ENCODE peak calls at places on chromosomes 5 and 9, in ten cellular contexts. One of them, this sample, is unnamed.

GRCh38 chr5:72599519-72600400 is 92.5 kb upstream of the ZNF366 start:
- DNase-seq in NCI-H1105 treated with DMSO at 0.1 percent for 48 hours: no peak
- DNase-seq in DMS 273 treated with DMSO at 0.1 percent for 48 hours: peak
- DNase-seq in HTR-8/SVneo: no peak
- DNase-seq in KG1: no peak
- DNase-seq in activated CD4-positive, alpha-beta T cell treated with anti-CD3 and anti-CD28 coated beads, Interleukin-2, amount 50 U/mL, for 48 hours: no peak
- DNase-seq in HS-5: peak
- DNase-seq in IMR-90: peak
- DNase-seq in NCI-H748 treated with DMSO at 0.1 percent for 48 hours: no peak
- DNase-seq in ovary: no peak
- DNase-seq in this sample: no peak

GRCh38 chr9:129459550-129460322 is 161.2 kb downstream of the C9orf50 start:
- DNase-seq in HS-5: no peak
- DNase-seq in HTR-8/SVneo: no peak
- DNase-seq in KG1: no peak
- DNase-seq in NCI-H748 treated with DMSO at 0.1 percent for 48 hours: no peak
- DNase-seq in activated CD4-positive, alpha-beta T cell treated with anti-CD3 and anti-CD28 coated beads, Interleukin-2, amount 50 U/mL, for 48 hours: peak
- DNase-seq in ovary: no peak
- DNase-seq in NCI-H1105 treated with DMSO at 0.1 percent for 48 hours: peak
- DNase-seq in DMS 273 treated with DMSO at 0.1 percent for 48 hours: no peak
- DNase-seq in IMR-90: no peak
- DNase-seq in this sample: no peak

GRCh38 chr5:172143875-172144274 is 44.1 kb downstream of the STK10 start:
- DNase-seq in NCI-H748 treated with DMSO at 0.1 percent for 48 hours: no peak
- DNase-seq in NCI-H1105 treated with DMSO at 0.1 percent for 48 hours: no peak
- DNase-seq in HTR-8/SVneo: no peak
- DNase-seq in IMR-90: no peak
- DNase-seq in HS-5: no peak
- DNase-seq in KG1: no peak
- DNase-seq in DMS 273 treated with DMSO at 0.1 percent for 48 hours: no peak
- DNase-seq in ovary: peak
- DNase-seq in activated CD4-positive, alpha-beta T cell treated with anti-CD3 and anti-CD28 coated beads, Interleukin-2, amount 50 U/mL, for 48 hours: no peak
- DNase-seq in this sample: no peak

GRCh38 chr9:82570226-82570625 is 492.7 kb downstream of the RASEF start:
- DNase-seq in HS-5: no peak
- DNase-seq in ovary: no peak
- DNase-seq in HTR-8/SVneo: no peak
- DNase-seq in IMR-90: peak
- DNase-seq in KG1: no peak
- DNase-seq in NCI-H748 treated with DMSO at 0.1 percent for 48 hours: no peak
- DNase-seq in activated CD4-positive, alpha-beta T cell treated with anti-CD3 and anti-CD28 coated beads, Interleukin-2, amount 50 U/mL, for 48 hours: no peak
- DNase-seq in DMS 273 treated with DMSO at 0.1 percent for 48 hours: no peak
- DNase-seq in NCI-H1105 treated with DMSO at 0.1 percent for 48 hours: no peak
- DNase-seq in this sample: no peak

GRCh38 chr9:8533681-8534080 is 734.1 kb upstream of the DMAC1 start:
- DNase-seq in DMS 273 treated with DMSO at 0.1 percent for 48 hours: no peak
- DNase-seq in IMR-90: no peak
- DNase-seq in HS-5: no peak
- DNase-seq in NCI-H1105 treated with DMSO at 0.1 percent for 48 hours: no peak
- DNase-seq in HTR-8/SVneo: no peak
- DNase-seq in KG1: no peak
- DNase-seq in ovary: no peak
- DNase-seq in NCI-H748 treated with DMSO at 0.1 percent for 48 hours: no peak
- DNase-seq in activated CD4-positive, alpha-beta T cell treated with anti-CD3 and anti-CD28 coated beads, Interleukin-2, amount 50 U/mL, for 48 hours: no peak
- DNase-seq in this sample: no peak

GRCh38 chr9:29440449-29440848 is 1867.2 kb upstream of the C9orf72 start:
- DNase-seq in HTR-8/SVneo: no peak
- DNase-seq in HS-5: no peak
- DNase-seq in ovary: no peak
- DNase-seq in NCI-H1105 treated with DMSO at 0.1 percent for 48 hours: no peak
- DNase-seq in activated CD4-positive, alpha-beta T cell treated with anti-CD3 and anti-CD28 coated beads, Interleukin-2, amount 50 U/mL, for 48 hours: no peak
- DNase-seq in KG1: no peak
- DNase-seq in IMR-90: no peak
- DNase-seq in NCI-H748 treated with DMSO at 0.1 percent for 48 hours: no peak
- DNase-seq in DMS 273 treated with DMSO at 0.1 percent for 48 hours: no peak
- DNase-seq in this sample: no peak

GRCh38 chr9:33233659-33234335 is 6.2 kb upstream of the SPINK4 start:
- DNase-seq in NCI-H748 treated with DMSO at 0.1 percent for 48 hours: no peak
- DNase-seq in IMR-90: peak
- DNase-seq in HS-5: peak
- DNase-seq in NCI-H1105 treated with DMSO at 0.1 percent for 48 hours: peak
- DNase-seq in ovary: no peak
- DNase-seq in KG1: no peak
- DNase-seq in HTR-8/SVneo: peak
- DNase-seq in activated CD4-positive, alpha-beta T cell treated with anti-CD3 and anti-CD28 coated beads, Interleukin-2, amount 50 U/mL, for 48 hours: no peak
- DNase-seq in DMS 273 treated with DMSO at 0.1 percent for 48 hours: peak
- DNase-seq in this sample: peak

GRCh38 chr9:38032266-38032830 is 36.7 kb downstream of the SHB start:
- DNase-seq in ovary: no peak
- DNase-seq in DMS 273 treated with DMSO at 0.1 percent for 48 hours: no peak
- DNase-seq in NCI-H1105 treated with DMSO at 0.1 percent for 48 hours: no peak
- DNase-seq in NCI-H748 treated with DMSO at 0.1 percent for 48 hours: no peak
- DNase-seq in IMR-90: no peak
- DNase-seq in activated CD4-positive, alpha-beta T cell treated with anti-CD3 and anti-CD28 coated beads, Interleukin-2, amount 50 U/mL, for 48 hours: no peak
- DNase-seq in KG1: no peak
- DNase-seq in HTR-8/SVneo: no peak
- DNase-seq in HS-5: no peak
- DNase-seq in this sample: no peak

GRCh38 chr5:95870105-95870672 is 47.7 kb upstream of the GLRX start:
- DNase-seq in IMR-90: peak
- DNase-seq in DMS 273 treated with DMSO at 0.1 percent for 48 hours: no peak
- DNase-seq in NCI-H748 treated with DMSO at 0.1 percent for 48 hours: no peak
- DNase-seq in HS-5: no peak
- DNase-seq in ovary: no peak
- DNase-seq in KG1: no peak
- DNase-seq in HTR-8/SVneo: no peak
- DNase-seq in NCI-H1105 treated with DMSO at 0.1 percent for 48 hours: no peak
- DNase-seq in activated CD4-positive, alpha-beta T cell treated with anti-CD3 and anti-CD28 coated beads, Interleukin-2, amount 50 U/mL, for 48 hours: peak
- DNase-seq in this sample: no peak

GRCh38 chr9:617441-618085 is 223.9 kb upstream of the DMRT1 start:
- DNase-seq in ovary: no peak
- DNase-seq in IMR-90: no peak
- DNase-seq in DMS 273 treated with DMSO at 0.1 percent for 48 hours: no peak
- DNase-seq in NCI-H1105 treated with DMSO at 0.1 percent for 48 hours: no peak
- DNase-seq in NCI-H748 treated with DMSO at 0.1 percent for 48 hours: no peak
- DNase-seq in KG1: no peak
- DNase-seq in HS-5: no peak
- DNase-seq in HTR-8/SVneo: no peak
- DNase-seq in activated CD4-positive, alpha-beta T cell treated with anti-CD3 and anti-CD28 coated beads, Interleukin-2, amount 50 U/mL, for 48 hours: no peak
- DNase-seq in this sample: no peak

GRCh38 chr5:108386345-108387061 is 4.6 kb upstream of the FBXL17 start:
- DNase-seq in ovary: no peak
- DNase-seq in NCI-H748 treated with DMSO at 0.1 percent for 48 hours: no peak
- DNase-seq in IMR-90: peak
- DNase-seq in KG1: no peak
- DNase-seq in activated CD4-positive, alpha-beta T cell treated with anti-CD3 and anti-CD28 coated beads, Interleukin-2, amount 50 U/mL, for 48 hours: no peak
- DNase-seq in DMS 273 treated with DMSO at 0.1 percent for 48 hours: no peak
- DNase-seq in NCI-H1105 treated with DMSO at 0.1 percent for 48 hours: no peak
- DNase-seq in HTR-8/SVneo: no peak
- DNase-seq in HS-5: peak
- DNase-seq in this sample: no peak

GRCh38 chr5:177357459-177358332 is at the start of gene RGS14:
- DNase-seq in HS-5: no peak
- DNase-seq in NCI-H748 treated with DMSO at 0.1 percent for 48 hours: peak
- DNase-seq in activated CD4-positive, alpha-beta T cell treated with anti-CD3 and anti-CD28 coated beads, Interleukin-2, amount 50 U/mL, for 48 hours: peak
- DNase-seq in IMR-90: peak
- DNase-seq in DMS 273 treated with DMSO at 0.1 percent for 48 hours: no peak
- DNase-seq in ovary: no peak
- DNase-seq in NCI-H1105 treated with DMSO at 0.1 percent for 48 hours: peak
- DNase-seq in KG1: peak
- DNase-seq in HTR-8/SVneo: no peak
- DNase-seq in this sample: no peak

GRCh38 chr9:73714294-73714693 is 562.6 kb downstream of the ANXA1 start:
- DNase-seq in IMR-90: no peak
- DNase-seq in NCI-H748 treated with DMSO at 0.1 percent for 48 hours: no peak
- DNase-seq in HTR-8/SVneo: peak
- DNase-seq in HS-5: peak
- DNase-seq in activated CD4-positive, alpha-beta T cell treated with anti-CD3 and anti-CD28 coated beads, Interleukin-2, amount 50 U/mL, for 48 hours: no peak
- DNase-seq in DMS 273 treated with DMSO at 0.1 percent for 48 hours: no peak
- DNase-seq in NCI-H1105 treated with DMSO at 0.1 percent for 48 hours: no peak
- DNase-seq in KG1: no peak
- DNase-seq in ovary: no peak
- DNase-seq in this sample: no peak

GRCh38 chr5:176660860-176661641 is 13.8 kb downstream of the TSPAN17 start:
- DNase-seq in HS-5: peak
- DNase-seq in NCI-H748 treated with DMSO at 0.1 percent for 48 hours: peak
- DNase-seq in DMS 273 treated with DMSO at 0.1 percent for 48 hours: peak
- DNase-seq in ovary: peak
- DNase-seq in NCI-H1105 treated with DMSO at 0.1 percent for 48 hours: peak
- DNase-seq in activated CD4-positive, alpha-beta T cell treated with anti-CD3 and anti-CD28 coated beads, Interleukin-2, amount 50 U/mL, for 48 hours: peak
- DNase-seq in KG1: peak
- DNase-seq in IMR-90: peak
- DNase-seq in HTR-8/SVneo: peak
- DNase-seq in this sample: no peak

GRCh38 chr9:136062657-136063439 is 32.2 kb downstream of the NACC2 start:
- DNase-seq in DMS 273 treated with DMSO at 0.1 percent for 48 hours: no peak
- DNase-seq in NCI-H748 treated with DMSO at 0.1 percent for 48 hours: no peak
- DNase-seq in HTR-8/SVneo: no peak
- DNase-seq in activated CD4-positive, alpha-beta T cell treated with anti-CD3 and anti-CD28 coated beads, Interleukin-2, amount 50 U/mL, for 48 hours: no peak
- DNase-seq in IMR-90: no peak
- DNase-seq in HS-5: no peak
- DNase-seq in KG1: no peak
- DNase-seq in NCI-H1105 treated with DMSO at 0.1 percent for 48 hours: no peak
- DNase-seq in ovary: no peak
- DNase-seq in this sample: no peak

GRCh38 chr5:131419877-131420276 is 156.0 kb downstream of the CDC42SE2 start:
- DNase-seq in HTR-8/SVneo: no peak
- DNase-seq in activated CD4-positive, alpha-beta T cell treated with anti-CD3 and anti-CD28 coated beads, Interleukin-2, amount 50 U/mL, for 48 hours: no peak
- DNase-seq in DMS 273 treated with DMSO at 0.1 percent for 48 hours: no peak
- DNase-seq in NCI-H748 treated with DMSO at 0.1 percent for 48 hours: no peak
- DNase-seq in IMR-90: no peak
- DNase-seq in ovary: no peak
- DNase-seq in NCI-H1105 treated with DMSO at 0.1 percent for 48 hours: no peak
- DNase-seq in KG1: no peak
- DNase-seq in HS-5: no peak
- DNase-seq in this sample: no peak

GRCh38 chr9:37574241-37574721 is 1.9 kb downstream of the FBXO10 start:
- DNase-seq in HS-5: no peak
- DNase-seq in HTR-8/SVneo: no peak
- DNase-seq in IMR-90: peak
- DNase-seq in activated CD4-positive, alpha-beta T cell treated with anti-CD3 and anti-CD28 coated beads, Interleukin-2, amount 50 U/mL, for 48 hours: no peak
- DNase-seq in KG1: no peak
- DNase-seq in DMS 273 treated with DMSO at 0.1 percent for 48 hours: no peak
- DNase-seq in NCI-H1105 treated with DMSO at 0.1 percent for 48 hours: no peak
- DNase-seq in ovary: no peak
- DNase-seq in NCI-H748 treated with DMSO at 0.1 percent for 48 hours: no peak
- DNase-seq in this sample: no peak

GRCh38 chr9:131103024-131103423 is 6.7 kb downstream of the AIF1L start:
- DNase-seq in ovary: no peak
- DNase-seq in IMR-90: no peak
- DNase-seq in HTR-8/SVneo: no peak
- DNase-seq in activated CD4-positive, alpha-beta T cell treated with anti-CD3 and anti-CD28 coated beads, Interleukin-2, amount 50 U/mL, for 48 hours: no peak
- DNase-seq in NCI-H748 treated with DMSO at 0.1 percent for 48 hours: no peak
- DNase-seq in HS-5: no peak
- DNase-seq in DMS 273 treated with DMSO at 0.1 percent for 48 hours: no peak
- DNase-seq in NCI-H1105 treated with DMSO at 0.1 percent for 48 hours: no peak
- DNase-seq in KG1: no peak
- DNase-seq in this sample: no peak

GRCh38 chr5:179257190-179257741 is 88.0 kb downstream of the ADAMTS2 start:
- DNase-seq in activated CD4-positive, alpha-beta T cell treated with anti-CD3 and anti-CD28 coated beads, Interleukin-2, amount 50 U/mL, for 48 hours: no peak
- DNase-seq in DMS 273 treated with DMSO at 0.1 percent for 48 hours: no peak
- DNase-seq in KG1: no peak
- DNase-seq in NCI-H1105 treated with DMSO at 0.1 percent for 48 hours: no peak
- DNase-seq in HS-5: no peak
- DNase-seq in ovary: peak
- DNase-seq in HTR-8/SVneo: no peak
- DNase-seq in NCI-H748 treated with DMSO at 0.1 percent for 48 hours: no peak
- DNase-seq in IMR-90: no peak
- DNase-seq in this sample: no peak

GRCh38 chr5:133944263-133945230 is 23.9 kb downstream of the C5orf15 start:
- DNase-seq in NCI-H748 treated with DMSO at 0.1 percent for 48 hours: peak
- DNase-seq in activated CD4-positive, alpha-beta T cell treated with anti-CD3 and anti-CD28 coated beads, Interleukin-2, amount 50 U/mL, for 48 hours: peak
- DNase-seq in HS-5: no peak
- DNase-seq in KG1: no peak
- DNase-seq in NCI-H1105 treated with DMSO at 0.1 percent for 48 hours: peak
- DNase-seq in ovary: no peak
- DNase-seq in HTR-8/SVneo: peak
- DNase-seq in IMR-90: peak
- DNase-seq in DMS 273 treated with DMSO at 0.1 percent for 48 hours: peak
- DNase-seq in this sample: no peak

GRCh38 chr5:147017191-147017590 is 138.6 kb upstream of the PPP2R2B start:
- DNase-seq in ovary: no peak
- DNase-seq in NCI-H1105 treated with DMSO at 0.1 percent for 48 hours: no peak
- DNase-seq in HTR-8/SVneo: no peak
- DNase-seq in activated CD4-positive, alpha-beta T cell treated with anti-CD3 and anti-CD28 coated beads, Interleukin-2, amount 50 U/mL, for 48 hours: no peak
- DNase-seq in DMS 273 treated with DMSO at 0.1 percent for 48 hours: no peak
- DNase-seq in IMR-90: no peak
- DNase-seq in HS-5: no peak
- DNase-seq in KG1: no peak
- DNase-seq in NCI-H748 treated with DMSO at 0.1 percent for 48 hours: no peak
- DNase-seq in this sample: no peak

GRCh38 chr5:74256947-74257573 is 383.5 kb downstream of the ENC1 start:
- DNase-seq in HS-5: no peak
- DNase-seq in HTR-8/SVneo: no peak
- DNase-seq in activated CD4-positive, alpha-beta T cell treated with anti-CD3 and anti-CD28 coated beads, Interleukin-2, amount 50 U/mL, for 48 hours: no peak
- DNase-seq in IMR-90: no peak
- DNase-seq in NCI-H1105 treated with DMSO at 0.1 percent for 48 hours: no peak
- DNase-seq in NCI-H748 treated with DMSO at 0.1 percent for 48 hours: no peak
- DNase-seq in KG1: no peak
- DNase-seq in ovary: peak
- DNase-seq in DMS 273 treated with DMSO at 0.1 percent for 48 hours: no peak
- DNase-seq in this sample: no peak

GRCh38 chr9:8651830-8652229 is 852.3 kb upstream of the DMAC1 start:
- DNase-seq in activated CD4-positive, alpha-beta T cell treated with anti-CD3 and anti-CD28 coated beads, Interleukin-2, amount 50 U/mL, for 48 hours: no peak
- DNase-seq in KG1: no peak
- DNase-seq in IMR-90: no peak
- DNase-seq in ovary: no peak
- DNase-seq in HTR-8/SVneo: no peak
- DNase-seq in NCI-H1105 treated with DMSO at 0.1 percent for 48 hours: no peak
- DNase-seq in NCI-H748 treated with DMSO at 0.1 percent for 48 hours: no peak
- DNase-seq in DMS 273 treated with DMSO at 0.1 percent for 48 hours: no peak
- DNase-seq in HS-5: no peak
- DNase-seq in this sample: no peak

GRCh38 chr9:133589454-133590227 is 19.5 kb downstream of the FAM163B start:
- DNase-seq in DMS 273 treated with DMSO at 0.1 percent for 48 hours: no peak
- DNase-seq in IMR-90: no peak
- DNase-seq in HS-5: no peak
- DNase-seq in KG1: no peak
- DNase-seq in HTR-8/SVneo: no peak
- DNase-seq in ovary: no peak
- DNase-seq in NCI-H1105 treated with DMSO at 0.1 percent for 48 hours: no peak
- DNase-seq in NCI-H748 treated with DMSO at 0.1 percent for 48 hours: no peak
- DNase-seq in activated CD4-positive, alpha-beta T cell treated with anti-CD3 and anti-CD28 coated beads, Interleukin-2, amount 50 U/mL, for 48 hours: peak
- DNase-seq in this sample: no peak

GRCh38 chr9:91589101-91589553 is 165.5 kb upstream of the NFIL3 start:
- DNase-seq in IMR-90: peak
- DNase-seq in NCI-H1105 treated with DMSO at 0.1 percent for 48 hours: peak
- DNase-seq in KG1: no peak
- DNase-seq in activated CD4-positive, alpha-beta T cell treated with anti-CD3 and anti-CD28 coated beads, Interleukin-2, amount 50 U/mL, for 48 hours: no peak
- DNase-seq in DMS 273 treated with DMSO at 0.1 percent for 48 hours: no peak
- DNase-seq in HS-5: no peak
- DNase-seq in ovary: peak
- DNase-seq in NCI-H748 treated with DMSO at 0.1 percent for 48 hours: no peak
- DNase-seq in HTR-8/SVneo: no peak
- DNase-seq in this sample: no peak

GRCh38 chr5:177403194-177403825 is 2.8 kb upstream of the PFN3 start:
- DNase-seq in activated CD4-positive, alpha-beta T cell treated with anti-CD3 and anti-CD28 coated beads, Interleukin-2, amount 50 U/mL, for 48 hours: peak
- DNase-seq in DMS 273 treated with DMSO at 0.1 percent for 48 hours: no peak
- DNase-seq in HTR-8/SVneo: no peak
- DNase-seq in IMR-90: peak
- DNase-seq in NCI-H1105 treated with DMSO at 0.1 percent for 48 hours: no peak
- DNase-seq in ovary: no peak
- DNase-seq in HS-5: no peak
- DNase-seq in NCI-H748 treated with DMSO at 0.1 percent for 48 hours: peak
- DNase-seq in KG1: no peak
- DNase-seq in this sample: no peak

GRCh38 chr5:157718529-157718928 is 12.7 kb upstream of the THG1L start:
- DNase-seq in ovary: peak
- DNase-seq in IMR-90: peak
- DNase-seq in activated CD4-positive, alpha-beta T cell treated with anti-CD3 and anti-CD28 coated beads, Interleukin-2, amount 50 U/mL, for 48 hours: peak
- DNase-seq in DMS 273 treated with DMSO at 0.1 percent for 48 hours: no peak
- DNase-seq in HTR-8/SVneo: peak
- DNase-seq in KG1: no peak
- DNase-seq in NCI-H1105 treated with DMSO at 0.1 percent for 48 hours: peak
- DNase-seq in HS-5: peak
- DNase-seq in NCI-H748 treated with DMSO at 0.1 percent for 48 hours: peak
- DNase-seq in this sample: no peak

GRCh38 chr9:69131682-69132081 is 42.4 kb upstream of the TJP2 start:
- DNase-seq in NCI-H1105 treated with DMSO at 0.1 percent for 48 hours: no peak
- DNase-seq in NCI-H748 treated with DMSO at 0.1 percent for 48 hours: no peak
- DNase-seq in activated CD4-positive, alpha-beta T cell treated with anti-CD3 and anti-CD28 coated beads, Interleukin-2, amount 50 U/mL, for 48 hours: no peak
- DNase-seq in HTR-8/SVneo: peak
- DNase-seq in KG1: no peak
- DNase-seq in ovary: peak
- DNase-seq in IMR-90: peak
- DNase-seq in DMS 273 treated with DMSO at 0.1 percent for 48 hours: no peak
- DNase-seq in HS-5: no peak
- DNase-seq in this sample: no peak